ENCODE peak calls at places on chromosomes 6 and 20, in nine cellular contexts. U, P, L, Q, I, E, D, M and V are unnamed samples.

GRCh38 chr6:112879920-112880413 is 532.8 kb downstream of the RFPL4B start:
- DNase-seq in M (no peak), Q (no peak), L (no peak), D (no peak), I (peak; percentile 89), E (no peak), P (no peak), U (peak; percentile 8), V (no peak)

GRCh38 chr6:101887532-101887931 is 494.0 kb downstream of the GRIK2 start:
- DNase-seq in Q (no peak), I (no peak), U (no peak), P (no peak), E (no peak), L (no peak), M (no peak), D (no peak), V (no peak)

GRCh38 chr6:15626878-15627683 is 35.7 kb downstream of the DTNBP1 start:
- DNase-seq in I (no peak), M (no peak), E (no peak), P (no peak), L (no peak), Q (no peak), D (no peak), U (no peak), V (no peak)

GRCh38 chr6:4322846-4323309 is 187.5 kb upstream of the ECI2 start:
- DNase-seq in L (no peak), M (no peak), D (no peak), Q (no peak), I (no peak), P (no peak), E (no peak), U (no peak), V (peak; percentile 50)

GRCh38 chr6:79878142-79878748 is 69.1 kb downstream of the ELOVL4 start:
- DNase-seq in I (no peak), E (no peak), M (no peak), U (no peak), D (no peak), Q (no peak), P (no peak), L (no peak), V (no peak)

GRCh38 chr20:44089987-44090674 is 96.9 kb downstream of the JPH2 start:
- DNase-seq in P (peak; percentile 62), E (no peak), U (peak; percentile 51), L (no peak), Q (peak; percentile 71), I (peak; percentile 81), D (no peak), M (no peak), V (peak; percentile 60)

GRCh38 chr6:125952764-125953501 is 3.6 kb upstream of the HINT3 start:
- DNase-seq in Q (no peak), E (no peak), L (no peak), D (no peak), M (no peak), P (no peak), I (peak; percentile 65), U (no peak), V (peak; percentile 44)

GRCh38 chr6:33071579-33071978 is 1.9 kb downstream of the HLA-DPA1 start:
- DNase-seq in Q (no peak), D (no peak), L (no peak), E (no peak), I (no peak), P (no peak), U (no peak), M (no peak), V (no peak)

GRCh38 chr6:52537001-52537753 is 39.7 kb downstream of the TRAM2 start:
- DNase-seq in L (no peak), I (peak; percentile 92), Q (no peak), E (no peak), U (no peak), P (no peak), M (no peak), D (no peak), V (no peak)

GRCh38 chr6:53712078-53712477 is 46.5 kb upstream of the KLHL31 start:
- DNase-seq in P (no peak), M (no peak), U (no peak), I (no peak), L (no peak), E (no peak), D (no peak), Q (no peak), V (no peak)

GRCh38 chr6:32087574-32088486 is 21.3 kb downstream of the TNXB start:
- DNase-seq in P (peak; percentile 62), Q (peak; percentile 2), M (peak; percentile 79), E (no peak), D (peak; percentile 56), L (no peak), I (peak; percentile 84), U (no peak), V (peak; percentile 49)

GRCh38 chr6:5030596-5031136 is 26.8 kb upstream of the RPP40 start:
- DNase-seq in D (peak; percentile 48), U (peak; percentile 62), I (peak; percentile 91), M (peak; percentile 88), E (peak; percentile 52), P (peak; percentile 87), L (peak; percentile 76), Q (peak; percentile 74), V (peak; percentile 85)

GRCh38 chr6:73803562-73804221 is 107.7 kb downstream of the CD109 start:
- DNase-seq in E (peak; percentile 99), P (peak; percentile 68), L (no peak), U (peak; percentile 98), I (peak; percentile 11), Q (peak; percentile 76), M (no peak), D (no peak), V (peak; percentile 83)

GRCh38 chr6:124434416-124434815 is 527.8 kb upstream of the RNF217 start:
- DNase-seq in Q (no peak), D (no peak), I (no peak), M (no peak), P (no peak), L (no peak), E (no peak), U (no peak), V (no peak)